ENCODE peak calls at places on chromosomes 11 and 22, in seven cellular contexts. One of them, this sample, is unnamed.

GRCh38 chr11:47162426-47162825 is 14.3 kb downstream of the ARFGAP2 start:
- DNase-seq in ELR: no peak
- DNase-seq in C1 segment of cervical spinal cord: no peak
- DNase-seq in effector CD4-positive, alpha-beta T cell: no peak
- DNase-seq in body of pancreas: no peak
- DNase-seq in RWPE1: no peak
- DNase-seq in hypothalamus: no peak
- DNase-seq in this sample: no peak

GRCh38 chr22:43446881-43447280 is 35.1 kb downstream of the MPPED1 start:
- DNase-seq in body of pancreas: peak; percentile 32
- DNase-seq in C1 segment of cervical spinal cord: no peak
- DNase-seq in effector CD4-positive, alpha-beta T cell: no peak
- DNase-seq in RWPE1: peak; percentile 9
- DNase-seq in ELR: no peak
- DNase-seq in hypothalamus: no peak
- DNase-seq in this sample: no peak

GRCh38 chr11:26778000-26778757 is 56.3 kb upstream of the SLC5A12 start:
- DNase-seq in hypothalamus: no peak
- DNase-seq in RWPE1: peak; percentile 41
- DNase-seq in C1 segment of cervical spinal cord: no peak
- DNase-seq in body of pancreas: no peak
- DNase-seq in effector CD4-positive, alpha-beta T cell: no peak
- DNase-seq in ELR: peak; percentile 39
- DNase-seq in this sample: no peak

GRCh38 chr11:126352163-126352562 is 3.3 kb upstream of the ST3GAL4 start:
- DNase-seq in body of pancreas: no peak
- DNase-seq in hypothalamus: no peak
- DNase-seq in C1 segment of cervical spinal cord: no peak
- DNase-seq in RWPE1: no peak
- DNase-seq in effector CD4-positive, alpha-beta T cell: no peak
- DNase-seq in ELR: no peak
- DNase-seq in this sample: no peak

GRCh38 chr22:23278883-23279675 is 98.8 kb downstream of the BCR start:
- DNase-seq in body of pancreas: peak; percentile 88
- DNase-seq in hypothalamus: no peak
- DNase-seq in ELR: no peak
- DNase-seq in C1 segment of cervical spinal cord: no peak
- DNase-seq in RWPE1: peak; percentile 88
- DNase-seq in effector CD4-positive, alpha-beta T cell: no peak
- DNase-seq in this sample: no peak

GRCh38 chr11:25859776-25860175 is 472.2 kb upstream of the ANO3 start:
- DNase-seq in body of pancreas: no peak
- DNase-seq in RWPE1: no peak
- DNase-seq in C1 segment of cervical spinal cord: no peak
- DNase-seq in ELR: no peak
- DNase-seq in effector CD4-positive, alpha-beta T cell: no peak
- DNase-seq in hypothalamus: no peak
- DNase-seq in this sample: no peak

GRCh38 chr22:24954114-24954463 is 1.6 kb downstream of the KIAA1671 start:
- DNase-seq in effector CD4-positive, alpha-beta T cell: no peak
- DNase-seq in body of pancreas: no peak
- DNase-seq in RWPE1: no peak
- DNase-seq in ELR: no peak
- DNase-seq in C1 segment of cervical spinal cord: no peak
- DNase-seq in hypothalamus: no peak
- DNase-seq in this sample: no peak

GRCh38 chr11:432501-433100 is 9.2 kb downstream of the ANO9 start:
- DNase-seq in C1 segment of cervical spinal cord: no peak
- DNase-seq in body of pancreas: no peak
- DNase-seq in hypothalamus: no peak
- DNase-seq in ELR: no peak
- DNase-seq in effector CD4-positive, alpha-beta T cell: no peak
- DNase-seq in RWPE1: no peak
- DNase-seq in this sample: no peak

GRCh38 chr11:58330861-58331260 is 28.0 kb downstream of the OR5B17 start:
- DNase-seq in effector CD4-positive, alpha-beta T cell: no peak
- DNase-seq in ELR: peak; percentile 72
- DNase-seq in C1 segment of cervical spinal cord: no peak
- DNase-seq in hypothalamus: no peak
- DNase-seq in body of pancreas: no peak
- DNase-seq in RWPE1: no peak
- DNase-seq in this sample: no peak

GRCh38 chr22:49203863-49204598 is 623.6 kb downstream of the BRD1 start:
- DNase-seq in body of pancreas: no peak
- DNase-seq in C1 segment of cervical spinal cord: no peak
- DNase-seq in ELR: no peak
- DNase-seq in hypothalamus: no peak
- DNase-seq in effector CD4-positive, alpha-beta T cell: no peak
- DNase-seq in RWPE1: no peak
- DNase-seq in this sample: no peak

GRCh38 chr22:37172266-37173245 is 15.5 kb downstream of the C1QTNF6 start:
- DNase-seq in hypothalamus: no peak
- DNase-seq in RWPE1: no peak
- DNase-seq in body of pancreas: no peak
- DNase-seq in C1 segment of cervical spinal cord: no peak
- DNase-seq in ELR: no peak
- DNase-seq in effector CD4-positive, alpha-beta T cell: no peak
- DNase-seq in this sample: no peak

GRCh38 chr11:62504158-62504973 is 42.2 kb downstream of the AHNAK start:
- DNase-seq in body of pancreas: no peak
- DNase-seq in C1 segment of cervical spinal cord: no peak
- DNase-seq in effector CD4-positive, alpha-beta T cell: no peak
- DNase-seq in hypothalamus: no peak
- DNase-seq in RWPE1: no peak
- DNase-seq in ELR: no peak
- DNase-seq in this sample: no peak

GRCh38 chr11:117458275-117459120 is 130.8 kb downstream of the CEP164 start:
- DNase-seq in C1 segment of cervical spinal cord: no peak
- DNase-seq in effector CD4-positive, alpha-beta T cell: no peak
- DNase-seq in ELR: no peak
- DNase-seq in body of pancreas: no peak
- DNase-seq in RWPE1: peak; percentile 69
- DNase-seq in hypothalamus: no peak
- DNase-seq in this sample: peak; percentile 12

GRCh38 chr22:46964773-46965550 is 202.5 kb downstream of the TBC1D22A start:
- DNase-seq in ELR: no peak
- DNase-seq in body of pancreas: no peak
- DNase-seq in effector CD4-positive, alpha-beta T cell: no peak
- DNase-seq in hypothalamus: no peak
- DNase-seq in C1 segment of cervical spinal cord: no peak
- DNase-seq in RWPE1: no peak
- DNase-seq in this sample: no peak

GRCh38 chr11:73024646-73025045 is 117.5 kb downstream of the FCHSD2 start:
- DNase-seq in C1 segment of cervical spinal cord: no peak
- DNase-seq in RWPE1: no peak
- DNase-seq in body of pancreas: no peak
- DNase-seq in ELR: no peak
- DNase-seq in effector CD4-positive, alpha-beta T cell: no peak
- DNase-seq in hypothalamus: no peak
- DNase-seq in this sample: no peak

GRCh38 chr11:87092159-87092558 is 54.4 kb downstream of the TMEM135 start:
- DNase-seq in effector CD4-positive, alpha-beta T cell: no peak
- DNase-seq in C1 segment of cervical spinal cord: no peak
- DNase-seq in body of pancreas: no peak
- DNase-seq in hypothalamus: no peak
- DNase-seq in ELR: peak; percentile 39
- DNase-seq in RWPE1: peak; percentile 10
- DNase-seq in this sample: no peak

GRCh38 chr11:123753110-123753509 is 1.2 kb downstream of the OR6X1 start:
- DNase-seq in body of pancreas: no peak
- DNase-seq in ELR: no peak
- DNase-seq in C1 segment of cervical spinal cord: no peak
- DNase-seq in effector CD4-positive, alpha-beta T cell: no peak
- DNase-seq in hypothalamus: no peak
- DNase-seq in RWPE1: no peak
- DNase-seq in this sample: no peak

GRCh38 chr11:88293931-88294330 is 43.6 kb downstream of the CTSC start:
- DNase-seq in ELR: peak; percentile 73
- DNase-seq in effector CD4-positive, alpha-beta T cell: no peak
- DNase-seq in body of pancreas: no peak
- DNase-seq in hypothalamus: no peak
- DNase-seq in C1 segment of cervical spinal cord: no peak
- DNase-seq in RWPE1: no peak
- DNase-seq in this sample: no peak

GRCh38 chr11:87173185-87174039 is 135.7 kb downstream of the TMEM135 start:
- DNase-seq in effector CD4-positive, alpha-beta T cell: no peak
- DNase-seq in C1 segment of cervical spinal cord: no peak
- DNase-seq in ELR: peak; percentile 73
- DNase-seq in RWPE1: peak; percentile 43
- DNase-seq in body of pancreas: no peak
- DNase-seq in hypothalamus: no peak
- DNase-seq in this sample: peak; percentile 83

GRCh38 chr22:21753374-21754111 is 17.9 kb upstream of the YPEL1 start:
- DNase-seq in ELR: no peak
- DNase-seq in hypothalamus: no peak
- DNase-seq in C1 segment of cervical spinal cord: no peak
- DNase-seq in body of pancreas: no peak
- DNase-seq in effector CD4-positive, alpha-beta T cell: no peak
- DNase-seq in RWPE1: no peak
- DNase-seq in this sample: no peak

GRCh38 chr22:25898707-25899365 is 156.8 kb downstream of the MYO18B start:
- DNase-seq in RWPE1: no peak
- DNase-seq in effector CD4-positive, alpha-beta T cell: no peak
- DNase-seq in C1 segment of cervical spinal cord: no peak
- DNase-seq in hypothalamus: no peak
- DNase-seq in body of pancreas: no peak
- DNase-seq in ELR: peak; percentile 5
- DNase-seq in this sample: peak; percentile 14

GRCh38 chr11:67530282-67530592 is 7.0 kb upstream of the CABP2 start:
- DNase-seq in body of pancreas: no peak
- DNase-seq in C1 segment of cervical spinal cord: no peak
- DNase-seq in effector CD4-positive, alpha-beta T cell: no peak
- DNase-seq in RWPE1: no peak
- DNase-seq in ELR: no peak
- DNase-seq in hypothalamus: no peak
- DNase-seq in this sample: no peak

GRCh38 chr22:50420581-50420980 is 54.3 kb downstream of the SBF1 start:
- DNase-seq in RWPE1: no peak
- DNase-seq in body of pancreas: no peak
- DNase-seq in effector CD4-positive, alpha-beta T cell: no peak
- DNase-seq in C1 segment of cervical spinal cord: no peak
- DNase-seq in ELR: no peak
- DNase-seq in hypothalamus: no peak
- DNase-seq in this sample: no peak

GRCh38 chr11:46745328-46745727 is 26.3 kb downstream of the F2 start:
- DNase-seq in ELR: no peak
- DNase-seq in effector CD4-positive, alpha-beta T cell: no peak
- DNase-seq in hypothalamus: no peak
- DNase-seq in body of pancreas: no peak
- DNase-seq in C1 segment of cervical spinal cord: no peak
- DNase-seq in RWPE1: no peak
- DNase-seq in this sample: no peak

GRCh38 chr11:32429477-32429876 is 5.9 kb downstream of the WT1 start:
- DNase-seq in body of pancreas: no peak
- DNase-seq in effector CD4-positive, alpha-beta T cell: no peak
- DNase-seq in ELR: no peak
- DNase-seq in RWPE1: no peak
- DNase-seq in C1 segment of cervical spinal cord: no peak
- DNase-seq in hypothalamus: no peak
- DNase-seq in this sample: no peak

GRCh38 chr11:121909571-121909970 is 206.4 kb downstream of the BLID start:
- DNase-seq in hypothalamus: no peak
- DNase-seq in effector CD4-positive, alpha-beta T cell: no peak
- DNase-seq in ELR: peak; percentile 26
- DNase-seq in RWPE1: no peak
- DNase-seq in C1 segment of cervical spinal cord: no peak
- DNase-seq in body of pancreas: no peak
- DNase-seq in this sample: no peak

This sample was measured in SW480.